ENCODE peak calls at places on chromosomes 5 and 9, in seven cellular contexts. U is A549, B is SK-N-SH, E is H1, C is GM12878, F is K562, A is HepG2. V is an unnamed sample.

GRCh38 chr5:66871651-66872050 is 275.5 kb downstream of the MAST4 start:
- DNase-seq in C (no peak), A (no peak), E (no peak), F (no peak), B (no peak), U (no peak), V (no peak)

GRCh38 chr9:137114220-137114612 is 317 bp downstream of the DPP7 start:
- DNase-seq in F (no peak), E (no peak), C (no peak), U (no peak), A (no peak), B (peak), V (no peak)

GRCh38 chr5:173781826-173782670 is 106.1 kb upstream of the CPEB4 start:
- DNase-seq in F (peak), B (peak), U (peak), E (no peak), C (peak), A (no peak), V (no peak)

GRCh38 chr9:706606-707451 is 134.7 kb upstream of the DMRT1 start:
- DNase-seq in E (no peak), B (peak), A (peak), F (peak), C (no peak), U (no peak), V (peak)

GRCh38 chr5:179868541-179868940 is 9.9 kb upstream of the MRNIP start:
- DNase-seq in A (no peak), U (no peak), E (no peak), F (no peak), B (peak), C (no peak), V (no peak)

GRCh38 chr9:82332774-82333152 is 344.2 kb downstream of the SPATA31D1 start:
- DNase-seq in C (no peak), E (no peak), B (no peak), U (no peak), A (no peak), F (no peak), V (no peak)

GRCh38 chr5:111553889-111554288 is 41.6 kb upstream of the STARD4 start:
- DNase-seq in B (no peak), C (no peak), F (no peak), U (no peak), E (no peak), A (no peak), V (no peak)

GRCh38 chr9:19967567-19968459 is 179.0 kb upstream of the SLC24A2 start:
- DNase-seq in E (peak), U (no peak), B (no peak), A (no peak), C (no peak), F (no peak), V (peak)

GRCh38 chr5:149153751-149154610 is 12.7 kb downstream of the ABLIM3 start:
- DNase-seq in A (peak), B (no peak), C (no peak), U (no peak), E (no peak), F (no peak), V (no peak)

GRCh38 chr9:65426231-65426630 is 141.2 kb upstream of the FOXD4L5 start:
- DNase-seq in E (no peak), F (no peak), U (no peak), B (no peak), C (no peak), A (no peak), V (no peak)

GRCh38 chr5:141811287-141812155 is 66.7 kb downstream of the PCDH1 start:
- DNase-seq in B (peak), C (no peak), U (peak), F (peak), E (no peak), A (peak), V (peak)

GRCh38 chr5:140734354-140734753 is 34.1 kb downstream of the ZMAT2 start:
- DNase-seq in C (no peak), B (peak), F (peak), A (peak), E (no peak), U (no peak), V (no peak)

DNA sequence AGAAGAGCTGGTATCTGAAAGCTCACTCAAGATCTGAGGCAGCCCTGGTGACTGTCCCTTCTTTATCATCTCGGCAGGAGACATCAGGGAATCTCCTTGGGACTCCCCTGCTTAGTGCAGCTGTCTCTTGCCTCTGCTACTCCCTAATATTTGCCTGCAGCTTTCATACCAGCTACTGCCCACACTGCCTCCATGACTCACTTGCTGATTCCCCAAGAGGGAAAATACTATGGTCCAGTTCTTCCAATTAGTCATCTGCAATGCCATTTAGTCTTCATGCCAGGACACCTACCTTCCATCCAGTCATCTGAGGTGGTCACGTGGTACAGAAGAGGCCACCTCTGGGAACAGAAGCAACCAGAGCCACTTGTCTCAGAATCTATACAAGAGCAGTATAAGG is 270.8 kb downstream of the NTRK2 start:
- DNase-seq in U (no peak), F (no peak), E (no peak), C (no peak), B (no peak), A (no peak), V (no peak)
- TF ChIP-seq MAX in U (no peak), F (no peak), E (no peak), C (no peak), B (no peak), A (no peak), V (no peak)

DNA sequence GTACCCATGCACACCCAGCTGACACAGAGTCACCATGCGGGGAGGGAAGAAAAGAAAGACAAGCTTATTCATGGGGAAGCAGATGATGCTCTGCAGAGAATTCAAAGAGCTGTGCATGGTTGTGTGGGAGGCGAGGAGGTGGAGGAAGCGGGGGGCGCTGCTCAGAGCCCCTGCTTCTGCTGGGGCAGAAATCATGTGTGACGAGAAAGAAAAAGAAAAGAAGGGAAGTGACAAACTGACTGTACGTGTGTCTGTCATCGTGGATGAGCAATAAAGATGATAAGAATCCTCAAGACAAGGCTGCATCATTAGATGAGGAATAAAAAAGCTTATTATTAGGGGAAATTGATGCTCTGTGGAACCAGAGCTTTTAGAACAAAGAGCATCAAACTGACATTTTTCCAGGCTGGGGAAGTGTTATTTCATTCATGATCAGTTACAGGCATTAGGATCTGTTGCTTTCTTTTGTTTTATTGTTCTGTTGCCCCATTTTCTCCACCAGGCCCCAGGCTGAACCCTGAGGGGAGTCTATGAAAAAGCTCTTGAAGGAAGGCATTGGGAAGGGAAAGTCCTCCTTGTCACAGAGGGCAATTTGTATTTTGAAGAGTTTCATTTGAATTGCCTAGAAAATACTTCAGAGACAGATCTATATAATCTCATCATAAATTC is 20.3 kb upstream of the SH3RF2 start:
- DNase-seq in B (no peak), U (no peak), F (no peak), E (no peak), C (no peak), A (no peak), V (no peak)
- TF ChIP-seq USF2 in B (no peak), U (no peak), F (no peak), E (no peak), C (no peak), A (no peak), V (no peak)

GRCh38 chr5:172618574-172619365 is 22.3 kb upstream of the NEURL1B start:
- DNase-seq in F (no peak), E (no peak), C (no peak), B (no peak), U (no peak), A (no peak), V (no peak)

GRCh38 chr5:172620506-172620905 is 20.6 kb upstream of the NEURL1B start:
- DNase-seq in E (no peak), F (no peak), B (no peak), U (no peak), C (no peak), A (no peak), V (no peak)

GRCh38 chr5:172616136-172616535 is 24.9 kb upstream of the NEURL1B start:
- DNase-seq in F (no peak), B (no peak), U (no peak), E (no peak), A (no peak), C (no peak), V (no peak)

GRCh38 chr5:172617817-172618216 is 23.2 kb upstream of the NEURL1B start:
- DNase-seq in A (no peak), B (no peak), U (no peak), E (no peak), C (no peak), F (no peak), V (peak)

DNA sequence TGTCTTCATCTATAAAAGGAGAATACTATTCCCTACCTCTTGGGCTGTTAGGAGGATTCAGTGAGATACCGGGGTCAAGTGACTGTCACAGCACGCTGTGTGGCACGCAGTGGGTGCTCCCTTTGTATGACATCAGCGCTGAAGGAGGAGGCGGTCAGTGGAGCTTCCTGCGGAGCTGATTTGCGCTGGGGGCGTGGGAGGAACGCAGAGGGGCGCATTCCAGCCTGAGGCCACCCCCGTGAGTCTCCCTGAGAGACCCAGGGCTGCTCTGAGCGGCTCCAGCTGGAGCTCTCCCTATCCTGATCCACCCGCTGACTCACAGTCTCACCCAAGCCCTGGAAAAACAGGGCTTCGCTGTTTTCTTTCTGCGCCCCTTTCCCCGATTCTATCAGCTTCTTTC is 24.3 kb upstream of the NEURL1B start:
- DNase-seq in A (no peak), B (no peak), U (no peak), C (no peak), F (no peak), E (no peak), V (no peak)
- TF ChIP-seq MAX in A (no peak), B (no peak), U (no peak), C (no peak), F (no peak), E (no peak), V (no peak)

DNA sequence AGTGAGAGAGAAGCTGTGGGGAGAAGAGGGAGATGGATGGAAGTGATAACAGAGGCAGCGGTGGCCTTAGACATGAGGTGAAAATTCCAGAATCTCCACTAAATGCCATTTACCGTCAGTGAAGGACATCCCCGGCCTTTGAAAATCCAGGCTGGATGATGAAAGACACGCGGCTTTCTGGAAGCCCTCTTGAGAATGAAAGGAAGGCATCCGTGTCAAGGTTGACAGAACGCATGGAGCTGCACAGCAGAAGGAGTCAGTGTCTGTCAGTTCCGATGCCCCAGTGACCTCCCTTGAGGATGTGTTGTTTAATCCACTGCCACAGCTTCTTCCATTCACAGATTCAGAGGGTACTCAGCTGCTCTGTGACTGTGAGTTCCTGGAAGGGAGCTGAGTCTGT is 114.9 kb downstream of the ICE1 start:
- DNase-seq in E (no peak), B (no peak), F (no peak), A (no peak), C (no peak), U (no peak), V (no peak)
- TF ChIP-seq USF2 in E (no peak), B (no peak), F (no peak), A (no peak), C (no peak), U (no peak), V (no peak)

GRCh38 chr5:6356578-6357164 is 21.7 kb downstream of the MED10 start:
- DNase-seq in E (no peak), F (no peak), B (no peak), U (no peak), A (no peak), C (no peak), V (no peak)
- TF ChIP-seq MAX in E (no peak), F (no peak), B (no peak), U (no peak), A (no peak), C (no peak), V (no peak)

GRCh38 chr9:93292664-93293328 is 108.9 kb downstream of the WNK2 start:
- DNase-seq in F (no peak), U (no peak), B (no peak), C (no peak), E (no peak), A (no peak), V (no peak)
- TF ChIP-seq USF2 in F (no peak), U (no peak), B (no peak), C (no peak), E (no peak), A (no peak), V (no peak)

DNA sequence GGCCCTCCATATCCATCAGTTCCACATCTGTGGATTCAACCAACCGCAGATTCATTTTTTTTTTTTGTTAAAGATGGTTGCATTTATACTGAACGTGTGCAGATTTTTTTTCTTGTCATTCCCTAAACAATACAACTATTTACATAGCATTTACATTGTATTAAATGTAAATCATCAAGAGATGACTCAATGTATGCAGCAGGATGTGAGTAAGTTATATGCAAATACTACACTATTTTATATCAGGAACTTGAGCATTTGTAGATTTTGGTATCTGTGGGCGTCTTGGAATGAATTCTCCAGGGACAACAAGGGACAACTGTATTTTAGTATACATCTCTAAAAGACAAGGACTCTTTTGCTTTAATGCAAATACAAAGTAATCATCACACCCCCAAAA is 299.2 kb upstream of the ZNF608 start:
- DNase-seq in U (no peak), E (no peak), A (no peak), B (no peak), C (no peak), F (no peak), V (no peak)
- TF ChIP-seq MAX in U (no peak), E (no peak), A (no peak), B (no peak), C (no peak), F (no peak), V (no peak)